ENCODE peak calls at places on chromosomes 2 and 18, in five cellular contexts. T is endothelial cell of umbilical vein, E is adrenal gland, R is bronchial epithelial cell, O is AG09309. J is an unnamed sample.
A peak's percentile ranks its signal among the peaks of the same experiment; 100 is the strongest.

GRCh38 chr18:23340661-23341060 is 112.4 kb upstream of the RIOK3 start:
- DNase-seq in T (no peak), E (no peak), R (peak; percentile 27), O (no peak), J (peak; percentile 76)

GRCh38 chr2:202815548-202816420 is 55.8 kb downstream of the ICA1L start:
- DNase-seq in T (no peak), E (peak; percentile 16), R (no peak), O (no peak), J (no peak)

GRCh38 chr2:28201711-28202180 is 190.9 kb upstream of the FOSL2 start:
- DNase-seq in T (no peak), E (no peak), R (no peak), O (no peak), J (peak; percentile 25)

GRCh38 chr2:26993768-26994167 is 23.3 kb downstream of the MAPRE3 start:
- DNase-seq in T (no peak), E (no peak), R (no peak), O (no peak), J (no peak)

GRCh38 chr2:152678808-152679207 is 38.5 kb downstream of the PRPF40A start:
- DNase-seq in T (no peak), E (no peak), R (no peak), O (no peak), J (no peak)

GRCh38 chr2:60525859-60526258 is 27.6 kb downstream of the BCL11A start:
- DNase-seq in T (no peak), E (no peak), R (no peak), O (no peak), J (no peak)

GRCh38 chr18:68660355-68661183 is 54.3 kb downstream of the TMX3 start:
- DNase-seq in T (peak; percentile 42), E (no peak), R (peak; percentile 39), O (peak; percentile 20), J (no peak)

GRCh38 chr18:79826966-79827365 is 29.2 kb downstream of the KCNG2 start:
- DNase-seq in T (no peak), E (no peak), R (no peak), O (no peak), J (no peak)

GRCh38 chr18:45920367-45920766 is 46.8 kb downstream of the EPG5 start:
- DNase-seq in T (peak; percentile 72), E (peak; percentile 96), R (peak; percentile 85), O (peak; percentile 73), J (peak; percentile 81)

DNA sequence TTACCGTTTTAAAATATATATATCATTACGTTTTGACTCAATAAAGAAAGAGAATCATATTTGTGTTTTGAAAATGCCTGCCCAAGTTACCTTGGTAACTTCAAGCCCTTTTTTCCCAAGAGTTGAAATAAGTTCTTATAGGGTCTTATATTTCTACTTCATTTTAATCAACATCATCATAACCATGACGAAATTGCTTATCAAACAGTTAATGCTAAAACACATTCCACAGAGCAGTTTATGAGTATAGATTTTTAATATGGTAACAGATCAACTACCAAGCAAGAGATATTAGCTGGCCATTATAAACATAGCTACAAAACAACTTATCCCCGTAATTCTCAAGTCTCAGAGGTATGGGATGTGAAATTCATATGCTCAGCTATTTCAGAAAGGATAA is 197.9 kb upstream of the LRRTM4 start:
- DNase-seq in T (no peak), E (no peak), R (no peak), O (no peak), J (no peak)
- H3K4me3 ChIP-seq in T (no peak overlapping the region), E (no peak overlapping the region), R (no peak overlapping the region), O (no peak overlapping the region), J (no peak overlapping the region)

GRCh38 chr2:50143822-50144575 is 887.9 kb downstream of the NRXN1 start:
- DNase-seq in T (peak; percentile 33), E (peak; percentile 24), R (peak; percentile 43), O (no peak), J (no peak)
- H3K4me3 ChIP-seq in T (no peak overlapping the region), E (peak overlapping the region; percentile 45), R (peak overlapping the region; percentile 4), O (no peak overlapping the region), J (peak overlapping the region; percentile 83)

DNA sequence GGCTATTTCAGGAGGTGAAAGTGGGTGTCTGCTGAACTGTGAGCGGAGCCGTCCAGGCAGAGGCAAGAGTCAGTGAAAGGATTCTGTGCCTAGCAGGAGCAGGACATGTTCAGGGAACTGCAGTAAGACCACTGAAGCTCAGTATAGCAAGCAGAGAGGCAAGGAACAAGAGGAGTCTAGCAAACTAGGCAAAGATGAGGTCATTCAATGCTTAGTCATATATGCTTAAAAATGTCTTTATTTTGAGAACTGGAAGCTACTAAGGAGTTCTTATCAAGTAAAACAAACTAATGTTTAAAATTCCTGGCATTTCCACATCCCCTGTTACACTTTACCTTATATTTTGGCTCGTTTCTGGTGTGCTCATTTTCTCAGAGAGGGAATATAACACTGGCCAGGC is 913.5 kb downstream of the CBLN2 start:
- DNase-seq in T (peak; percentile 4), E (no peak), R (no peak), O (no peak), J (no peak)
- H3K4me3 ChIP-seq in T (no peak overlapping the region), E (no peak overlapping the region), R (no peak overlapping the region), O (no peak overlapping the region), J (no peak overlapping the region)

DNA sequence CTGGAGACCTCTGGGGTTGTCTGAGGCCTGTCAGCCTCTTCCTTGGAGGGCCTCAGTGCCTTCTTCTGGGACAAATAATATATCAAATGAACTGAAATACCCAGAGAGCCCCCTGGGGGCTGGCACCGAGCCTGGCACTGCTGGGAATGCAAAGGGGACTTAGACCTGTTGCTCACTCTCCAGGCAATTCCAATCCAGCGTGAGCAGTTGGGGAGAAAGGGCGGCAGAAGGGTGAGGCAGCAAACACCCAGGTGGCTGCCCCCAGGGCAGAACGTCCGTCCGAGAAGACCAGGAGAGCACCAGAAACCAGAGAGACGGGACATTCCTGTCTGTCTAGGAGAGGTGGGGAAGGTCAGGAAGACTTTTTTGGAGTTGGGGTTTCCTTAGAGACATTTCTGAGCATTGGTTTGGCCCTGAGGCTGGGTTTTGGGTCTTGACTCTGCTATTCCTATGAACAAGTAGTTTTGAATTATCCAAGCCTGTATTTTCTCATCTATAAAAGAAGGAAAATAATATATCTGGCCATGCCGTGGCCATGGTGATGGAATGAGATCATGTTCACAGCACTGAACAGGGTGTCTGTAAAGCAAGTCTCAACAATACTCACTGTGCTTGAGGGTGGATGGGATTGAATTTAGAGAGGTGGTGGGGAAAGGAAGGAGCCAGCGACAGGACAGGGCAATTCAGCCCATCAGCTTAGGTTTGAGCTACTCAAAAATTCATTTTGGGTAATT is 44.3 kb upstream of the ZBTB7C start:
- DNase-seq in T (no peak), E (no peak), R (peak; percentile 85), O (no peak), J (no peak)
- H3K4me3 ChIP-seq in T (no peak overlapping the region), E (no peak overlapping the region), R (no peak overlapping the region), O (no peak overlapping the region), J (no peak overlapping the region)

GRCh38 chr2:170821631-170822291 is 5.1 kb downstream of the GAD1 start:
- DNase-seq in T (no peak), E (no peak), R (no peak), O (no peak), J (no peak)

GRCh38 chr2:170817999-170818293 is 1.3 kb downstream of the GAD1 start:
- DNase-seq in T (no peak), E (peak; percentile 24), R (no peak), O (no peak), J (no peak)

GRCh38 chr2:170820647-170821630 is 4.3 kb downstream of the GAD1 start:
- DNase-seq in T (no peak), E (no peak), R (no peak), O (no peak), J (no peak)

GRCh38 chr2:170818294-170819104 is 1.8 kb downstream of the GAD1 start:
- DNase-seq in T (no peak), E (no peak), R (no peak), O (no peak), J (no peak)

DNA sequence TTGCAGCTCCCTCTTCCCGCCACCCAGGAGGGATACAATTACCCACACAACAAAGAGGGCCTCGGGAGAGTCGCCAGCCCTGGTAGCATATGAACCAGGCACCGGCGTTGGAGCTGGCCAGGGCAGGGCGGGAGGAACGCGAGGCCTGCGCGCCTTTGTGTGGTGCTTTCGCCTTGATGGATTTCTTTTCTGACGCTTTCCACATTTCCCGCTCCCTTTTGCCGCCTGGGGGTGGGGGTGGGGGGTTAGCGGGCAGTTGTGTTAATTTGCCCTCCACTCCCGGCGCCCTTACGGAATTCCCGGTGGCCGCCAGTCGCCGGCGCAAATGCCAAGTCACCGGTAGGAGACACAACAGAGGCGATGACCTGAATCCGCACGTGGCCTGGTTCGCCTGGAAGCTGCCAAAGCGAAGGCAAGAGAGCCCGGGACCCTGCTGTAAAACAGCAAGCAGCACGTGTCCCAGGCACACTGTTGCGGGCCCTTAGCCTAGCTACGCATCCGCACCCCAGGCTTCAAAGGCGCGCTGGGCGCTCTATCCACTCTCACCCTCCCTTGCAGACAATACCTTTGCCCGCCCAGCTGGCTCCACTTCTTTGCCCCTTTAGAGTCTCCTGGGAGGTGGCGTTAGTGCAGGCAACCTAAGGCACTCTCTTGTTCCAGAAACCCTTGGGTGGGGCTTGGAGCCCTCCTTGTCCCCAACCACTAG is 3.4 kb downstream of the GAD1 start:
- DNase-seq in T (no peak), E (no peak), R (no peak), O (no peak), J (no peak)
- H3K4me3 ChIP-seq in T (no peak overlapping the region), E (no peak overlapping the region), R (no peak overlapping the region), O (no peak overlapping the region), J (no peak overlapping the region)

DNA sequence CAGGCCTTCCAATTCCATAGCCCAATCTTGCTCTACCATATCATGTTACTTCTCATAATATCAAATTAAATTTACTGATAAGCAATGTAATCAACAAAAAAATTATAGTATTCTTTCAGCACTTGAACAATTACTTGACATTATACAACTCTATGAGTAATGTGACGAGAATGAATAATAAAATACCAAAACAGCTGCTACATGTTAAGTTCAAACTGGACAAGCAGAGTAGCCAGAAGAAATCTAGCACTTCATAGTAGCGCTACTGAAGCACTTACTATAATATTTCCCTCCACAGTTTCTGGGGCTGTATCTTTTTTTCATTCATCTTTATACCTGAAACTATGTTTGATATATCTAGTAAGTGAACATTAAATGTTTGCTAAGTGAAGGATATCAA is 14.9 kb downstream of the PPP3R1 start:
- DNase-seq in T (peak; percentile 55), E (no peak), R (peak; percentile 53), O (no peak), J (no peak)
- H3K4me3 ChIP-seq in T (no peak overlapping the region), E (no peak overlapping the region), R (no peak overlapping the region), O (no peak overlapping the region), J (no peak overlapping the region)